ENCODE peak calls at places on chromosome 17, in five cellular contexts. T is stomach, M is neural progenitor cell, D is left ventricle myocardium inferior, Y is gastrocnemius medialis. U is an unnamed sample.

GRCh38 chr17:71023631-71024030 is 854.3 kb downstream of the KCNJ2 start:
- DNase-seq in T (no peak), M (peak; percentile 22), D (no peak), Y (no peak), U (no peak)

GRCh38 chr17:68431661-68432071 is 25.6 kb downstream of the WIPI1 start:
- DNase-seq in T (no peak), M (peak; percentile 65), D (no peak), Y (no peak), U (no peak)

GRCh38 chr17:83098241-83099085 is 19.1 kb downstream of the METRNL start:
- DNase-seq in T (no peak), M (peak; percentile 34), D (no peak), Y (no peak), U (no peak)

GRCh38 chr17:80101946-80102706 is 745 bp downstream of the GAA start:
- DNase-seq in T (no peak), M (peak; percentile 61), D (no peak), Y (no peak), U (no peak)

GRCh38 chr17:32608267-32608666 is 121.5 kb downstream of the CDK5R1 start:
- DNase-seq in T (no peak), M (no peak), D (no peak), Y (no peak), U (no peak)

GRCh38 chr17:48613862-48614694 is 1.0 kb downstream of the HOXB8 start:
- DNase-seq in T (no peak), M (peak; percentile 71), D (no peak), Y (no peak), U (no peak)

GRCh38 chr17:82791532-82791931 is 39.7 kb downstream of the TBCD start:
- DNase-seq in T (no peak), M (no peak), D (no peak), Y (no peak), U (no peak)

GRCh38 chr17:35076874-35077273 is 13.4 kb upstream of the RFFL start:
- DNase-seq in T (no peak), M (no peak), D (no peak), Y (no peak), U (no peak)

GRCh38 chr17:80201446-80201845 is 18.7 kb downstream of the SGSH start:
- DNase-seq in T (no peak), M (no peak), D (no peak), Y (no peak), U (no peak)

DNA sequence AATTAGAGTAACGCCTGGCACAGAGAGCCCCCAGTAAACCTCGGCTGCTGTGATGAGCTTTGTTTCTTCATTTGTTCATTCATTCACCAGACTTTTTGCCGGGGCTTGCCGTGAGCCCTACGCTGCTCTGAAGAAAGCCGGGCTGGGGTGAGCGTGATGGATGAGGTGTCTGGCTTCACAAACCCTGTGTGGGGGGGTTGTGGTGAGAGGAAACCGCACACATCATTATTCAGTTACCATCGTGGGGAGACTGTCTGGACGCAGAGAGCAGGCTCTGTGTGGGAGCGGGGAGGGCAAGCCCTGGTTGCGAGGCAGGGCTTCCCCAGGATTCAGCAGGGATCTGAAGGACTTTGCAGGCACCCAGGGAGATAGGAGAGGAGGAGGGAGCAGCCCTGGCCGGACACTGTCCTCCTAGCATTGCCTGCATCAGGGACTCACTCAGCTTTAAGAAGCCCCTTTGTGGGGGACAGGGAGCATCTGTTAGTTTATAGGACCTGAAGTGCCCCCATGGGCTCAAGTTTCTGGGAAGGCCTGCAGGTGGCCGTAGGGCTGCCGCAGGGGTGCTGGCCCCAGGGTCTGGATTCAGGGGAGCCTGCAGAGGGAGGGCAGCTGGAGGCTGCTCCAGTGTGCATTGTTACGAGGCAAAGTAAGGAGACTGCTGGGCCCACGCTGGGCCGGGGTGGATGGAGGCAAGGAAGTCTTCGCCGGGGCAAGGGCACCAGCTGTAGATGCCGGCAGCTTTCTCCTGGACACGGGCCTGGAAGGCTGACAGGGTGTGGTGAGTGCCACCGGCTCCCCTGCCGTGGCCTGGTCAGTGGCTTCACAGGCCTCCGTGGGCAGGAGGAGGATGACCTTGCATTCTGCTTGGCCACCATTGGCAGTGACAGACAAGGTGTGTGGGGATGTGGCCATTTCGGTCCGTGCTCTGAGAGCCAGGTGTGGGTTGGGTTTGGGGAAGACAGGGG is 334.5 kb downstream of the SEC14L1 start:
- DNase-seq in T (no peak), M (no peak), D (no peak), Y (no peak), U (no peak)
- H3K4me1 ChIP-seq in T (peaks cover 99% of the 10 kb centered on the region), M (peaks cover 87% of the 10 kb centered on the region), D (peaks cover 97% of the 10 kb centered on the region), Y (peaks cover 87% of the 10 kb centered on the region), U (peaks cover 48% of the 10 kb centered on the region)

DNA sequence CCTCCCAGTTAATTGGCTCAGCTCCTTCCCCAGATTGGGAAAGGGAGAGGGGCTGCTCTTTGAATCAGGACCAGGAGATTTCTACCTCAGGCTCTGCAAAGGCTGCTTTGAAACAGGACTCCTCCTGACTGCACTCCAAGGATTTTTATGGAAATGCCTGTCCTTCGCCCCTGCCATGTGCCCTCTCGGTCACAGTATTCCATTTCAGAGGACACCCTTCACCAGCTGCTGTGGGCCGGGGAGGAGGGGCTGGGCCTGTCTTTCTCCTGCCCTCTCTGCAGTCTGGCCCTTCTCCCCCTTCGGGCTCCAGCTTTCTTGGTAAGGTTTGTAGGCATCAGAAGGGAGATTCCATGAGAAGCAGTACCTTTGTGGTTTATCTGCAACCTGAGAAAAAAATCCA is 13.6 kb downstream of the MRM1 start:
- DNase-seq in T (no peak), M (peak; percentile 31), D (no peak), Y (peak; percentile 64), U (no peak)
- H3K4me1 ChIP-seq in T (no peaks in the 10 kb centered on the region), M (peaks cover 23% of the 10 kb centered on the region), D (no peaks in the 10 kb centered on the region), Y (peaks cover 19% of the 10 kb centered on the region), U (no peaks in the 10 kb centered on the region)

DNA sequence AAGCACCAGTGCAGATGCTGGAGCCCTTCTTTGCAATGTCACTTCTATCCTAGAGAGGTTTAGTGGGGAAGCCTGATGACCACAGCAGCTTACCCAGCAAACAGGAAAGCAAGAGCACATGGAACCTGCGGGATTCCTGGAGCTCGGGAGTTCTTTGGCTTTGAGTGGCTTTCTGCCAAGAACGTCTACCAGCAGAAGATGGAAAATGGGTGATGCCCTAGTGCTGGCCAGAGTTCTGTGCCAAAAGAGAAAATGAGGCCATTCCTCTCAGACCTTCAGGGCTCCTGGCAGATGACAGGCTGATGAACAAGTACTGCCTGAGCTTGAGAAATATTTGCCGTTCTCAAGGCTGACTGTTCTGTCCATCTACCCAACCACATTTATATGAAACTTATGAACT is 332.1 kb upstream of the CCL2 start:
- DNase-seq in T (no peak), M (no peak), D (no peak), Y (no peak), U (no peak)
- H3K4me1 ChIP-seq in T (no peaks in the 10 kb centered on the region), M (no peaks in the 10 kb centered on the region), D (no peaks in the 10 kb centered on the region), Y (no peaks in the 10 kb centered on the region), U (no peaks in the 10 kb centered on the region)

GRCh38 chr17:50946891-50947843 is 81.0 kb upstream of the TOB1 start:
- DNase-seq in T (no peak), M (no peak), D (no peak), Y (peak; percentile 59), U (no peak)

GRCh38 chr17:50948711-50949110 is 82.6 kb upstream of the TOB1 start:
- DNase-seq in T (no peak), M (no peak), D (no peak), Y (peak; percentile 68), U (no peak)

GRCh38 chr17:50946223-50946890 is 80.2 kb upstream of the TOB1 start:
- DNase-seq in T (peak; percentile 25), M (no peak), D (no peak), Y (peak; percentile 28), U (no peak)

GRCh38 chr17:50949128-50950001 is 83.2 kb upstream of the TOB1 start:
- DNase-seq in T (no peak), M (no peak), D (no peak), Y (peak; percentile 73), U (no peak)

DNA sequence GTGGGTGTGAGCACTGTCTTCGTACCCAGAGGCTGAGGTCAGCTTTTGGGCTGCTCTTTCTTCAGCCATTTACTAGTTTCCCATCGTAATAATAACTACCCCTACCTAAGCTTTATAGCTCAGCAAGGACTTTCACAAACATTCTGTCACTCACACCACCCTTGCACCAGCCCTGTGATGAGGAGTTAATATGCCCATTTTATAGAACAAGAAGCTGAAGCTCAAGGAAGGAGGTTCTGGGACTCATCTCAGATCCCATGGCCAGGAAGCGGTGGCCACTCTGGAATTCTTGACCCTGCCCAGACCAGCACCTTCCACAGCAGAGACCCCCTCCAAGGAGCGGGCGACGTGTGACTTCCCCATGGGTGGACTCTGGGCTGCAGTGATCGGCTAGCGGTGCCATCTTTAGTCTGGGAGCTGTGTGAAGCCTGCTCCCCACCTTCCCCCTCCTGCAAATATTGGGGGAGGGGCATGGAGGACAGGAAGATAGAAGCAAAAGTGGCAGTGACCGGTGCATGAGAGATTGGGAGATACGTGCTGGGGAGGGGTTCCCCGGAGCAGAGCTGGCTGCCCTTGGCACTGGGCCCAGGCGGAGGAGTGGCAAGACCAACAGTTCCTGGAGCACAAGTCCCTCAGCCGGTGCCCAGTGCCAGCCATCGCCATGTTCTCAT is 81.8 kb upstream of the TOB1 start:
- DNase-seq in T (peak; percentile 96), M (no peak), D (peak; percentile 65), Y (peak; percentile 73), U (no peak)
- H3K4me1 ChIP-seq in T (peaks cover 64% of the 10 kb centered on the region), M (peaks cover 29% of the 10 kb centered on the region), D (peaks cover 67% of the 10 kb centered on the region), Y (peaks cover 56% of the 10 kb centered on the region), U (peaks cover 53% of the 10 kb centered on the region)

GRCh38 chr17:42521036-42521435 is 15.0 kb upstream of the NAGLU start:
- DNase-seq in T (no peak), M (no peak), D (no peak), Y (no peak), U (no peak)
- H3K4me1 ChIP-seq in T (peaks cover 67% of the 10 kb centered on the region), M (peaks cover 21% of the 10 kb centered on the region), D (peaks cover 90% of the 10 kb centered on the region), Y (peaks cover 76% of the 10 kb centered on the region), U (peaks cover 99% of the 10 kb centered on the region)

GRCh38 chr17:39600469-39601009 is 7.2 kb downstream of the NEUROD2 start:
- DNase-seq in T (no peak), M (no peak), D (no peak), Y (no peak), U (no peak)
- H3K4me1 ChIP-seq in T (peaks cover 43% of the 10 kb centered on the region), M (peaks cover 9% of the 10 kb centered on the region), D (peaks cover 48% of the 10 kb centered on the region), Y (peaks cover 14% of the 10 kb centered on the region), U (peaks cover 30% of the 10 kb centered on the region)

GRCh38 chr17:31595076-31595475 is 203.6 kb downstream of the RAB11FIP4 start:
- DNase-seq in T (no peak), M (no peak), D (no peak), Y (no peak), U (no peak)

GRCh38 chr17:31594416-31594815 is 202.9 kb downstream of the RAB11FIP4 start:
- DNase-seq in T (no peak), M (no peak), D (no peak), Y (no peak), U (no peak)

GRCh38 chr17:31593806-31594205 is 202.3 kb downstream of the RAB11FIP4 start:
- DNase-seq in T (no peak), M (no peak), D (peak; percentile 29), Y (peak; percentile 78), U (no peak)

GRCh38 chr17:31588512-31588911 is 197.0 kb downstream of the RAB11FIP4 start:
- DNase-seq in T (no peak), M (no peak), D (no peak), Y (no peak), U (no peak)

GRCh38 chr17:31591924-31592323 is 200.4 kb downstream of the RAB11FIP4 start:
- DNase-seq in T (no peak), M (no peak), D (no peak), Y (no peak), U (no peak)
- H3K4me1 ChIP-seq in T (peaks cover 10% of the 10 kb centered on the region), M (no peaks in the 10 kb centered on the region), D (peaks cover 26% of the 10 kb centered on the region), Y (peaks cover 27% of the 10 kb centered on the region), U (peaks cover 31% of the 10 kb centered on the region)